ENCODE peak calls at places on chromosome 14, in six cellular contexts. One of them, this sample, is unnamed.
A peak's percentile ranks its signal among the peaks of the same experiment; 100 is the strongest.

GRCh38 chr14:81729622-81730021 is 196.0 kb upstream of the SEL1L start:
- DNase-seq in HCT116: no peak
- DNase-seq in IMR-90: no peak
- DNase-seq in hepatocyte: no peak
- DNase-seq in lower lobe of right lung: no peak
- DNase-seq in esophagus squamous epithelium: no peak
- DNase-seq in this sample: no peak

GRCh38 chr14:30143617-30144016 is 216.0 kb upstream of the PRKD1 start:
- DNase-seq in HCT116: no peak
- DNase-seq in lower lobe of right lung: no peak
- DNase-seq in hepatocyte: no peak
- DNase-seq in esophagus squamous epithelium: no peak
- DNase-seq in IMR-90: peak; percentile 62
- DNase-seq in this sample: no peak

GRCh38 chr14:95478818-95479217 is 37.6 kb downstream of the SYNE3 start:
- DNase-seq in lower lobe of right lung: no peak
- DNase-seq in HCT116: no peak
- DNase-seq in IMR-90: no peak
- DNase-seq in hepatocyte: no peak
- DNase-seq in esophagus squamous epithelium: no peak
- DNase-seq in this sample: no peak

GRCh38 chr14:86052868-86053267 is 522.9 kb downstream of the FLRT2 start:
- DNase-seq in lower lobe of right lung: no peak
- DNase-seq in IMR-90: no peak
- DNase-seq in hepatocyte: no peak
- DNase-seq in esophagus squamous epithelium: no peak
- DNase-seq in HCT116: no peak
- DNase-seq in this sample: no peak

GRCh38 chr14:95260537-95261440 is 58.9 kb downstream of the CLMN start:
- DNase-seq in hepatocyte: no peak
- DNase-seq in lower lobe of right lung: no peak
- DNase-seq in IMR-90: peak; percentile 39
- DNase-seq in esophagus squamous epithelium: no peak
- DNase-seq in HCT116: no peak
- DNase-seq in this sample: no peak

GRCh38 chr14:85487215-85487614 is 42.7 kb upstream of the FLRT2 start:
- DNase-seq in HCT116: no peak
- DNase-seq in lower lobe of right lung: no peak
- DNase-seq in IMR-90: peak; percentile 41
- DNase-seq in esophagus squamous epithelium: no peak
- DNase-seq in hepatocyte: no peak
- DNase-seq in this sample: no peak

GRCh38 chr14:66652736-66653135 is 144.8 kb downstream of the GPHN start:
- DNase-seq in lower lobe of right lung: no peak
- DNase-seq in HCT116: no peak
- DNase-seq in hepatocyte: no peak
- DNase-seq in esophagus squamous epithelium: no peak
- DNase-seq in IMR-90: no peak
- DNase-seq in this sample: no peak

GRCh38 chr14:49942090-49942489 is 49.2 kb downstream of the ARF6 start:
- DNase-seq in IMR-90: no peak
- DNase-seq in esophagus squamous epithelium: no peak
- DNase-seq in hepatocyte: no peak
- DNase-seq in lower lobe of right lung: no peak
- DNase-seq in HCT116: no peak
- DNase-seq in this sample: no peak

GRCh38 chr14:92439551-92440344 is 73.8 kb upstream of the RIN3 start:
- DNase-seq in esophagus squamous epithelium: no peak
- DNase-seq in lower lobe of right lung: no peak
- DNase-seq in hepatocyte: no peak
- DNase-seq in HCT116: no peak
- DNase-seq in IMR-90: no peak
- DNase-seq in this sample: no peak

GRCh38 chr14:21680072-21680471 is 6.5 kb upstream of the OR4E1 start:
- DNase-seq in IMR-90: peak; percentile 59
- DNase-seq in lower lobe of right lung: no peak
- DNase-seq in hepatocyte: no peak
- DNase-seq in esophagus squamous epithelium: no peak
- DNase-seq in HCT116: no peak
- DNase-seq in this sample: no peak

GRCh38 chr14:76710093-76711010 is 50.9 kb upstream of the VASH1 start:
- DNase-seq in lower lobe of right lung: no peak
- DNase-seq in IMR-90: peak; percentile 59
- DNase-seq in HCT116: peak; percentile 24
- DNase-seq in esophagus squamous epithelium: no peak
- DNase-seq in hepatocyte: peak; percentile 64
- DNase-seq in this sample: no peak

GRCh38 chr14:30214456-30215090 is 286.9 kb upstream of the PRKD1 start:
- DNase-seq in lower lobe of right lung: no peak
- DNase-seq in hepatocyte: peak; percentile 72
- DNase-seq in esophagus squamous epithelium: no peak
- DNase-seq in IMR-90: peak; percentile 85
- DNase-seq in HCT116: peak; percentile 8
- DNase-seq in this sample: no peak

GRCh38 chr14:35078082-35078481 is 32.0 kb downstream of the FAM177A1 start:
- DNase-seq in esophagus squamous epithelium: no peak
- DNase-seq in IMR-90: no peak
- DNase-seq in HCT116: no peak
- DNase-seq in lower lobe of right lung: no peak
- DNase-seq in hepatocyte: peak; percentile 25
- DNase-seq in this sample: no peak

GRCh38 chr14:22070119-22070982 is 396.7 kb upstream of the OR4E1 start:
- DNase-seq in HCT116: no peak
- DNase-seq in lower lobe of right lung: peak; percentile 45
- DNase-seq in hepatocyte: no peak
- DNase-seq in esophagus squamous epithelium: no peak
- DNase-seq in IMR-90: no peak
- DNase-seq in this sample: no peak

GRCh38 chr14:100402631-100403030 is 79.5 kb downstream of the SLC25A47 start:
- DNase-seq in IMR-90: no peak
- DNase-seq in hepatocyte: no peak
- DNase-seq in esophagus squamous epithelium: no peak
- DNase-seq in HCT116: no peak
- DNase-seq in lower lobe of right lung: no peak
- DNase-seq in this sample: no peak

GRCh38 chr14:54105406-54105805 is 148.8 kb upstream of the BMP4 start:
- DNase-seq in esophagus squamous epithelium: no peak
- DNase-seq in hepatocyte: no peak
- DNase-seq in lower lobe of right lung: no peak
- DNase-seq in HCT116: peak; percentile 37
- DNase-seq in IMR-90: no peak
- DNase-seq in this sample: no peak

GRCh38 chr14:94571950-94572349 is 9.3 kb upstream of the SERPINA5 start:
- DNase-seq in HCT116: no peak
- DNase-seq in lower lobe of right lung: no peak
- DNase-seq in esophagus squamous epithelium: no peak
- DNase-seq in IMR-90: peak; percentile 23
- DNase-seq in hepatocyte: no peak
- DNase-seq in this sample: no peak

GRCh38 chr14:36065831-36066230 is 110.7 kb downstream of the PTCSC3 start:
- DNase-seq in HCT116: no peak
- DNase-seq in hepatocyte: no peak
- DNase-seq in IMR-90: no peak
- DNase-seq in lower lobe of right lung: no peak
- DNase-seq in esophagus squamous epithelium: no peak
- DNase-seq in this sample: no peak

GRCh38 chr14:33039321-33039720 is 100.6 kb downstream of the NPAS3 start:
- DNase-seq in lower lobe of right lung: no peak
- DNase-seq in esophagus squamous epithelium: no peak
- DNase-seq in HCT116: no peak
- DNase-seq in hepatocyte: no peak
- DNase-seq in IMR-90: no peak
- DNase-seq in this sample: no peak

GRCh38 chr14:33871394-33871793 is 79.5 kb downstream of the EGLN3 start:
- DNase-seq in HCT116: no peak
- DNase-seq in lower lobe of right lung: no peak
- DNase-seq in esophagus squamous epithelium: no peak
- DNase-seq in IMR-90: no peak
- DNase-seq in hepatocyte: peak; percentile 23
- DNase-seq in this sample: no peak

GRCh38 chr14:97337267-97337666 is 540.1 kb downstream of the VRK1 start:
- DNase-seq in HCT116: no peak
- DNase-seq in esophagus squamous epithelium: no peak
- DNase-seq in IMR-90: no peak
- DNase-seq in lower lobe of right lung: no peak
- DNase-seq in hepatocyte: no peak
- DNase-seq in this sample: no peak

GRCh38 chr14:65972891-65973290 is 513.3 kb upstream of the CCDC196 start:
- DNase-seq in IMR-90: peak; percentile 44
- DNase-seq in lower lobe of right lung: no peak
- DNase-seq in HCT116: no peak
- DNase-seq in hepatocyte: no peak
- DNase-seq in esophagus squamous epithelium: no peak
- DNase-seq in this sample: no peak

GRCh38 chr14:32379447-32379846 is 50.3 kb downstream of the AKAP6 start:
- DNase-seq in hepatocyte: no peak
- DNase-seq in esophagus squamous epithelium: no peak
- DNase-seq in IMR-90: no peak
- DNase-seq in HCT116: no peak
- DNase-seq in lower lobe of right lung: no peak
- DNase-seq in this sample: no peak

GRCh38 chr14:23352506-23353432 is at the start of gene SLC22A17:
- DNase-seq in IMR-90: peak; percentile 92
- DNase-seq in HCT116: peak; percentile 13
- DNase-seq in esophagus squamous epithelium: no peak
- DNase-seq in hepatocyte: peak; percentile 93
- DNase-seq in lower lobe of right lung: peak; percentile 68
- DNase-seq in this sample: no peak

GRCh38 chr14:23349156-23349845 is 3.4 kb downstream of the SLC22A17 start:
- DNase-seq in hepatocyte: no peak
- DNase-seq in HCT116: no peak
- DNase-seq in esophagus squamous epithelium: no peak
- DNase-seq in IMR-90: no peak
- DNase-seq in lower lobe of right lung: no peak
- DNase-seq in this sample: no peak

GRCh38 chr14:23353433-23353780 is 720 bp upstream of the SLC22A17 start:
- DNase-seq in hepatocyte: no peak
- DNase-seq in HCT116: no peak
- DNase-seq in IMR-90: no peak
- DNase-seq in lower lobe of right lung: no peak
- DNase-seq in esophagus squamous epithelium: no peak
- DNase-seq in this sample: no peak

GRCh38 chr14:23354990-23355389 is 2.3 kb upstream of the SLC22A17 start:
- DNase-seq in lower lobe of right lung: no peak
- DNase-seq in hepatocyte: no peak
- DNase-seq in esophagus squamous epithelium: no peak
- DNase-seq in HCT116: no peak
- DNase-seq in IMR-90: no peak
- DNase-seq in this sample: no peak

DNA sequence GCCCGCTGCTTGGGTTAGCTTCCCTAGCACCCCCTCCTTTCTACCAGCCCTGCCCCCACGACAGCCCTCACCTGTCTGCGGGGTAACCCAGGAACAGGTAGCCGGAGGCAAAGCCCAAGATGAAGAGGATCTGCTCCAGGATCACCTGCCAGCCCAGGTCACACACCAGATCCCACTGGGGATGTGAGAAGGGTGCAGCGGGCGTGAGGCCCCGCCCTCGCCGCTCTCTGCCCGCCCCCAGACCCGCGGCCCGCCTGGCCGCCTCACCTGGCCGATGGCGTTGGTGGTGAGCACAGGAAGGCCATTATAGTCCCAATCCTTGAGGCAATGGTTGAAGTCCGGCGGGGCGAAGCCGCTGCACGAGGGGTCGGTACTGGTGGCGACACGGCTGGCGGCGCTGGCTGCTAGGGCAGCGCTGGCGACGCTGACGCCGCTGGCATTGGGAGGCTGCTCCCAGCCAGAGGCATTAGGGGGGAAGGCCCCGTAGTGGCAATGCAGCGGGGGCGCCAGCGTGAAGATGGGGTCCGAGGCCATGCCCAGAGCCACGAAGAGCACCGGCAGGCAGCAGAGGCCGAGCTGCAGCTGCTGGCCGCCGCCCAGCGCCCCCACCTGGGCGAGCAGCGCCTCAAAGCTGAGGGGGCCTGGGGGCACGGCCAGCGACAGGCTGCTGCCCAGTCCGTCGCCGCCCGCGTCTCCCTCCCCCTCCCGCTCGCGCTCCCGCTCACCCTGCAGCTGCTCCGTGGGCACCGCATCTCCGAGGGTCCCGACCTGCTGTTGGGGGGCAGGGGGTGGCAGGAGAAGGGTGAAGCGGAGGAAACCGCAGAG is 794 bp downstream of the SLC22A17 start:
- DNase-seq in HCT116: no peak
- DNase-seq in esophagus squamous epithelium: no peak
- DNase-seq in hepatocyte: peak; percentile 42
- DNase-seq in IMR-90: no peak
- DNase-seq in lower lobe of right lung: no peak
- DNase-seq in this sample: no peak
- H3K4me3 ChIP-seq in HCT116: peak overlapping the region; percentile 50
- H3K4me3 ChIP-seq in esophagus squamous epithelium: peak overlapping the region; percentile 35
- H3K4me3 ChIP-seq in hepatocyte: peak overlapping the region; percentile 68
- H3K4me3 ChIP-seq in IMR-90: peak overlapping the region; percentile 76
- H3K4me3 ChIP-seq in lower lobe of right lung: peak overlapping the region; percentile 74
- H3K4me3 ChIP-seq in this sample: peak overlapping the region; percentile 72

GRCh38 chr14:64952598-64953309 is 10.2 kb upstream of the GPX2 start:
- DNase-seq in lower lobe of right lung: no peak
- DNase-seq in HCT116: no peak
- DNase-seq in esophagus squamous epithelium: no peak
- DNase-seq in hepatocyte: no peak
- DNase-seq in IMR-90: no peak
- DNase-seq in this sample: no peak
- TF ChIP-seq CTCF in lower lobe of right lung: no peak
- TF ChIP-seq CTCF in HCT116: no peak
- TF ChIP-seq CTCF in esophagus squamous epithelium: no peak
- TF ChIP-seq CTCF in hepatocyte: no peak
- TF ChIP-seq CTCF in IMR-90: no peak
- TF ChIP-seq CTCF in this sample: no peak

GRCh38 chr14:74582910-74583581 is 29.0 kb downstream of the LTBP2 start:
- DNase-seq in esophagus squamous epithelium: no peak
- DNase-seq in IMR-90: peak; percentile 73
- DNase-seq in HCT116: no peak
- DNase-seq in lower lobe of right lung: no peak
- DNase-seq in hepatocyte: no peak
- DNase-seq in this sample: no peak
- H3K27ac ChIP-seq in esophagus squamous epithelium: peak overlapping the region; percentile 42
- H3K27ac ChIP-seq in IMR-90: peak overlapping the region; percentile 12
- H3K27ac ChIP-seq in HCT116: peak overlapping the region; percentile 8
- H3K27ac ChIP-seq in lower lobe of right lung: peak overlapping the region; percentile 31
- H3K27ac ChIP-seq in hepatocyte: no peak overlapping the region
- H3K27ac ChIP-seq in this sample: peak overlapping the region; percentile 52

DNA sequence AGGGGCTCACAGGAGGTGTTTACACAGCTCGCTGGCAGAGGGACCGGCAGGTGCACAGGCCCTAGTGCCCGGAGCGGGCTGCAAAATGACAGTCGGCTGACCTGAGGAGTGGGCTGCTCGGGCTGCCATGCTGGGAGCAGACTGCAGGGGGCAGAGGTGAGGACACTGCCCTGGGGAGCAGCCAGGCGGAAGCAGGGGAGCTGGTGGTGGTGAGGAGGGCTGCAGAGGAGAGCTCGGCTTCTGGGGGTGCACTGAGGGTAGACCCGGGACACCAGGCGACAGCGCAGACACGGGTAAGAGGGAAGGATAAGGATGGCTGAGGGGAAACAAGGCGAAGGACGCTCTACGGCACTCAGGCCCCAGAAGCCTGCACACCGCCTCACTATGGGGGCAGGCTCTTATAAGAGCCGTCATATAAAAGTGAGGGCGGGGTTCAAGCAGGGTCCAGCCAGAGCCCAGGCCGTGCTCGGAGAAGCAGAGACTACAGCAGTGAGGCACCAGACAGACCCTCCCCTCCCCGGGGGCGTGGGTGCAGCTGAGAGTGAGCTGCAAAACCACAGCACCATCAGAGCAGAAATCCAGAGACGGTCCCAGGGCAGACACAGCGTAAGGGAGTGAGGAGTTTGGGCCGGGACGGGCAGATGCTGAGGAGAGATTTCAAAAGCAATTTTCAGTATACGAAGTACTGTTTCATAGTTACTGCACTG is 62.5 kb downstream of the CCDC88C start:
- DNase-seq in esophagus squamous epithelium: no peak
- DNase-seq in IMR-90: no peak
- DNase-seq in hepatocyte: no peak
- DNase-seq in HCT116: no peak
- DNase-seq in lower lobe of right lung: peak; percentile 23
- DNase-seq in this sample: no peak
- H3K4me3 ChIP-seq in esophagus squamous epithelium: no peak overlapping the region
- H3K4me3 ChIP-seq in IMR-90: no peak overlapping the region
- H3K4me3 ChIP-seq in hepatocyte: no peak overlapping the region
- H3K4me3 ChIP-seq in HCT116: no peak overlapping the region
- H3K4me3 ChIP-seq in lower lobe of right lung: no peak overlapping the region
- H3K4me3 ChIP-seq in this sample: no peak overlapping the region

This sample was measured in esophagus muscularis mucosa.